ENCODE peak calls at places on chromosomes 4 and X, in six cellular contexts. One of them, this sample, is unnamed.
A peak's percentile ranks its signal among the peaks of the same experiment; 100 is the strongest.

GRCh38 chr4:64617813-64618212 is 208.6 kb upstream of the TECRL start:
- DNase-seq in lower lobe of right lung: no peak
- DNase-seq in endodermal cell: no peak
- DNase-seq in left ventricle myocardium inferior: no peak
- DNase-seq in dorsolateral prefrontal cortex: no peak
- DNase-seq in choroid plexus epithelial cell: no peak
- DNase-seq in this sample: no peak

GRCh38 chr4:73606465-73606974 is 13.7 kb downstream of the RASSF6 start:
- DNase-seq in lower lobe of right lung: no peak
- DNase-seq in dorsolateral prefrontal cortex: no peak
- DNase-seq in choroid plexus epithelial cell: no peak
- DNase-seq in endodermal cell: no peak
- DNase-seq in left ventricle myocardium inferior: no peak
- DNase-seq in this sample: no peak

GRCh38 chrX:68693481-68694410 is 46.3 kb downstream of the STARD8 start:
- DNase-seq in dorsolateral prefrontal cortex: peak; percentile 26
- DNase-seq in endodermal cell: peak; percentile 93
- DNase-seq in left ventricle myocardium inferior: peak; percentile 86
- DNase-seq in choroid plexus epithelial cell: peak; percentile 31
- DNase-seq in lower lobe of right lung: peak; percentile 85
- DNase-seq in this sample: peak; percentile 71

GRCh38 chrX:38379088-38379487 is 26.7 kb downstream of the OTC start:
- DNase-seq in left ventricle myocardium inferior: no peak
- DNase-seq in dorsolateral prefrontal cortex: no peak
- DNase-seq in lower lobe of right lung: no peak
- DNase-seq in choroid plexus epithelial cell: peak; percentile 7
- DNase-seq in endodermal cell: no peak
- DNase-seq in this sample: no peak

GRCh38 chr4:80026080-80026479 is 46.9 kb downstream of the ANTXR2 start:
- DNase-seq in choroid plexus epithelial cell: no peak
- DNase-seq in left ventricle myocardium inferior: no peak
- DNase-seq in lower lobe of right lung: no peak
- DNase-seq in dorsolateral prefrontal cortex: no peak
- DNase-seq in endodermal cell: no peak
- DNase-seq in this sample: no peak

GRCh38 chr4:6905501-6905900 is 4.1 kb upstream of the TBC1D14 start:
- DNase-seq in lower lobe of right lung: no peak
- DNase-seq in endodermal cell: no peak
- DNase-seq in dorsolateral prefrontal cortex: no peak
- DNase-seq in left ventricle myocardium inferior: no peak
- DNase-seq in choroid plexus epithelial cell: no peak
- DNase-seq in this sample: peak; percentile 37

GRCh38 chrX:23779025-23779424 is 3.9 kb upstream of the SAT1 start:
- DNase-seq in left ventricle myocardium inferior: no peak
- DNase-seq in lower lobe of right lung: no peak
- DNase-seq in choroid plexus epithelial cell: peak; percentile 39
- DNase-seq in endodermal cell: no peak
- DNase-seq in dorsolateral prefrontal cortex: no peak
- DNase-seq in this sample: no peak

GRCh38 chr4:36549256-36549655 is 267.8 kb downstream of the DTHD1 start:
- DNase-seq in dorsolateral prefrontal cortex: no peak
- DNase-seq in left ventricle myocardium inferior: no peak
- DNase-seq in lower lobe of right lung: no peak
- DNase-seq in choroid plexus epithelial cell: no peak
- DNase-seq in endodermal cell: no peak
- DNase-seq in this sample: no peak

GRCh38 chrX:29813174-29813573 is 402.2 kb upstream of the MAGEB2 start:
- DNase-seq in dorsolateral prefrontal cortex: no peak
- DNase-seq in left ventricle myocardium inferior: no peak
- DNase-seq in choroid plexus epithelial cell: no peak
- DNase-seq in lower lobe of right lung: no peak
- DNase-seq in endodermal cell: no peak
- DNase-seq in this sample: no peak

GRCh38 chrX:119488749-119489148 is 20.5 kb downstream of the SLC25A5 start:
- DNase-seq in left ventricle myocardium inferior: no peak
- DNase-seq in choroid plexus epithelial cell: peak; percentile 58
- DNase-seq in dorsolateral prefrontal cortex: no peak
- DNase-seq in endodermal cell: peak; percentile 75
- DNase-seq in lower lobe of right lung: peak; percentile 47
- DNase-seq in this sample: peak; percentile 61

GRCh38 chr4:113556382-113557134 is 205.0 kb downstream of the CAMK2D start:
- DNase-seq in endodermal cell: no peak
- DNase-seq in choroid plexus epithelial cell: no peak
- DNase-seq in lower lobe of right lung: peak; percentile 40
- DNase-seq in left ventricle myocardium inferior: no peak
- DNase-seq in dorsolateral prefrontal cortex: no peak
- DNase-seq in this sample: no peak

GRCh38 chrX:97199501-97199900 is 315.8 kb downstream of the RPA4 start:
- DNase-seq in left ventricle myocardium inferior: no peak
- DNase-seq in endodermal cell: no peak
- DNase-seq in lower lobe of right lung: no peak
- DNase-seq in choroid plexus epithelial cell: peak; percentile 71
- DNase-seq in dorsolateral prefrontal cortex: no peak
- DNase-seq in this sample: no peak

GRCh38 chr4:150769235-150769634 is 187.3 kb downstream of the MAB21L2 start:
- DNase-seq in choroid plexus epithelial cell: peak; percentile 71
- DNase-seq in left ventricle myocardium inferior: no peak
- DNase-seq in lower lobe of right lung: no peak
- DNase-seq in dorsolateral prefrontal cortex: no peak
- DNase-seq in endodermal cell: no peak
- DNase-seq in this sample: no peak

GRCh38 chr4:183636488-183636887 is 22.5 kb downstream of the RWDD4 start:
- DNase-seq in endodermal cell: peak; percentile 51
- DNase-seq in choroid plexus epithelial cell: peak; percentile 62
- DNase-seq in lower lobe of right lung: no peak
- DNase-seq in left ventricle myocardium inferior: no peak
- DNase-seq in dorsolateral prefrontal cortex: no peak
- DNase-seq in this sample: no peak

GRCh38 chr4:183635737-183636136 is 23.2 kb downstream of the RWDD4 start:
- DNase-seq in dorsolateral prefrontal cortex: no peak
- DNase-seq in left ventricle myocardium inferior: no peak
- DNase-seq in endodermal cell: no peak
- DNase-seq in choroid plexus epithelial cell: peak; percentile 36
- DNase-seq in lower lobe of right lung: no peak
- DNase-seq in this sample: no peak

GRCh38 chr4:183638436-183638835 is 20.5 kb downstream of the RWDD4 start:
- DNase-seq in choroid plexus epithelial cell: peak; percentile 47
- DNase-seq in endodermal cell: no peak
- DNase-seq in lower lobe of right lung: no peak
- DNase-seq in left ventricle myocardium inferior: no peak
- DNase-seq in dorsolateral prefrontal cortex: no peak
- DNase-seq in this sample: no peak

GRCh38 chr4:183636923-183637322 is 22.1 kb downstream of the RWDD4 start:
- DNase-seq in left ventricle myocardium inferior: no peak
- DNase-seq in endodermal cell: no peak
- DNase-seq in lower lobe of right lung: no peak
- DNase-seq in choroid plexus epithelial cell: peak; percentile 69
- DNase-seq in dorsolateral prefrontal cortex: no peak
- DNase-seq in this sample: no peak

DNA sequence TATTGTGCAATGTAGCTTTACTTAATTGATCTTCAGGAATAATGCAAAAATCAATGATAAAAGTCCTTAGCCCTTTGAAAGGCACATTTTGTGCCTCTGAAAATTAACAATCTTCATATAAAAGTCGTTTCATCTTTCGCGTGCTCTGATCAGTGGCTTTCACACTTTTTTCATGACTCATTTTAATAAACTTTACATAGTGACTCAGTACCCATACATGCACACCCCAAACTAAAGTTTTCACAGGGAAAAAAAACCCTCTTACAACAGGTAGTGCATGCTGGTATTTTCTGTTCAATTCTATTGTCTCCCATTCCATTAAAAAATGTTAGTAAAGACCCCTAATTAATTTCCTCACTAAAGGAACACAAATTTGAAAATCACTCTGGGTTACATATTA is 21.5 kb downstream of the RWDD4 start:
- DNase-seq in dorsolateral prefrontal cortex: no peak
- DNase-seq in lower lobe of right lung: no peak
- DNase-seq in left ventricle myocardium inferior: no peak
- DNase-seq in endodermal cell: no peak
- DNase-seq in choroid plexus epithelial cell: peak; percentile 53
- DNase-seq in this sample: no peak
- H3K4me3 ChIP-seq in dorsolateral prefrontal cortex: no peak overlapping the region
- H3K4me3 ChIP-seq in lower lobe of right lung: no peak overlapping the region
- H3K4me3 ChIP-seq in left ventricle myocardium inferior: no peak overlapping the region
- H3K4me3 ChIP-seq in endodermal cell: no peak overlapping the region
- H3K4me3 ChIP-seq in choroid plexus epithelial cell: no peak overlapping the region
- H3K4me3 ChIP-seq in this sample: no peak overlapping the region

GRCh38 chr4:72568959-72569718 is at the start of gene ADAMTS3:
- DNase-seq in dorsolateral prefrontal cortex: no peak
- DNase-seq in lower lobe of right lung: peak; percentile 69
- DNase-seq in choroid plexus epithelial cell: peak; percentile 74
- DNase-seq in endodermal cell: peak; percentile 94
- DNase-seq in left ventricle myocardium inferior: peak; percentile 62
- DNase-seq in this sample: peak; percentile 90

GRCh38 chr4:72566573-72566972 is 2.4 kb downstream of the ADAMTS3 start:
- DNase-seq in lower lobe of right lung: no peak
- DNase-seq in endodermal cell: no peak
- DNase-seq in choroid plexus epithelial cell: no peak
- DNase-seq in dorsolateral prefrontal cortex: no peak
- DNase-seq in left ventricle myocardium inferior: no peak
- DNase-seq in this sample: no peak

GRCh38 chr4:72567036-72567435 is 2.0 kb downstream of the ADAMTS3 start:
- DNase-seq in choroid plexus epithelial cell: no peak
- DNase-seq in dorsolateral prefrontal cortex: no peak
- DNase-seq in lower lobe of right lung: no peak
- DNase-seq in left ventricle myocardium inferior: no peak
- DNase-seq in endodermal cell: no peak
- DNase-seq in this sample: no peak

GRCh38 chr4:72569719-72570235 is 756 bp upstream of the ADAMTS3 start:
- DNase-seq in endodermal cell: no peak
- DNase-seq in dorsolateral prefrontal cortex: no peak
- DNase-seq in lower lobe of right lung: no peak
- DNase-seq in choroid plexus epithelial cell: peak; percentile 37
- DNase-seq in left ventricle myocardium inferior: no peak
- DNase-seq in this sample: no peak

DNA sequence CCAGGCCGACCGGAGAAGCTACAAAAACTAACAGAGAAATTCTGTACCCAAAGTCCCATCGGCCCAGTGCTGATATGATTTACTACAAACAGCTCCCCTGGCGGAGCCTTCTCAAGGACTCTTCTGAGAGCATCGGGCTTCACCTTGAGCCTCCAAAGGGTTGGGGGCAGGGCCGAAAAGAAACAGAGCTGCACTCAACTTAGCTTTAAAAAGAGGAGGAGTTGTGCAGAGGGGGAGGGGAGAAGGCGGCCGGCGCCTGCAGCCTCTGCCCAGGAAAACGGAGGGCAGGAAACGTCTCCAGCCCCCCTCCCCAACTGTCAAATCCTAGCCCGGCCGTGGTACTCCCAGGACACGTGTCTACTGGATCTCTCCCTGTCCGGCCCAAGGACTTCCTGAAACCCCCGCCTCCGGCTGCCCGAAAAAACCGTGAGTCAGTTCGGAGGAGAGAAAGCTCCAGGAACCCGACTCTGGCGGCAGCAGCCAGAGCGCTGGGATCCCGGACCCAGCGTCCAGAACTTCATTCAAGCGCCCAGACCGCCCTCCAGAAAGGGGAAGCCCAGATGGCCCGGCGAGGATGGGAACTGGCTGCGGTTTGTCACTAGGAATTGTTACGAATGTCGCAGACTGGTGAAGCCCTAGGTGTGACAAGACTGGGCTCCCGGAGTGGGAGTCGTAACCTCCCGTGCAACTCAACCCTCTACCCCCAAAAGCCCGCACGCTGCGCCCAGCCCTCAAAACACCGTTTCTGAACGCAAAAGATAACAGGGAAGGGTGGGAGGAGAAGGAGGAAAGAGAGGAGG is 1.0 kb downstream of the ADAMTS3 start:
- DNase-seq in dorsolateral prefrontal cortex: peak; percentile 22
- DNase-seq in left ventricle myocardium inferior: peak; percentile 40
- DNase-seq in choroid plexus epithelial cell: peak; percentile 93
- DNase-seq in endodermal cell: peak; percentile 94
- DNase-seq in lower lobe of right lung: peak; percentile 78
- DNase-seq in this sample: peak; percentile 79
- H3K4me3 ChIP-seq in dorsolateral prefrontal cortex: peak overlapping the region; percentile 62
- H3K4me3 ChIP-seq in left ventricle myocardium inferior: peak overlapping the region; percentile 74
- H3K4me3 ChIP-seq in choroid plexus epithelial cell: peak overlapping the region; percentile 66
- H3K4me3 ChIP-seq in endodermal cell: peak overlapping the region; percentile 89
- H3K4me3 ChIP-seq in lower lobe of right lung: peak overlapping the region; percentile 65
- H3K4me3 ChIP-seq in this sample: peak overlapping the region; percentile 88

GRCh38 chrX:64977051-64977450 is 801 bp upstream of the ZC4H2 start:
- DNase-seq in endodermal cell: no peak
- DNase-seq in dorsolateral prefrontal cortex: no peak
- DNase-seq in choroid plexus epithelial cell: no peak
- DNase-seq in lower lobe of right lung: no peak
- DNase-seq in left ventricle myocardium inferior: no peak
- DNase-seq in this sample: no peak
- H3K4me3 ChIP-seq in endodermal cell: peak overlapping the region; percentile 95
- H3K4me3 ChIP-seq in dorsolateral prefrontal cortex: peak overlapping the region; percentile 56
- H3K4me3 ChIP-seq in choroid plexus epithelial cell: peak overlapping the region; percentile 64
- H3K4me3 ChIP-seq in lower lobe of right lung: peak overlapping the region; percentile 64
- H3K4me3 ChIP-seq in left ventricle myocardium inferior: peak overlapping the region; percentile 72
- H3K4me3 ChIP-seq in this sample: no peak overlapping the region

GRCh38 chrX:107628662-107629532 is 587 bp downstream of the PRPS1 start:
- DNase-seq in lower lobe of right lung: peak; percentile 46
- DNase-seq in choroid plexus epithelial cell: peak; percentile 23
- DNase-seq in left ventricle myocardium inferior: peak; percentile 13
- DNase-seq in dorsolateral prefrontal cortex: no peak
- DNase-seq in endodermal cell: peak; percentile 80
- DNase-seq in this sample: peak; percentile 30

GRCh38 chrX:107629533-107629909 is 1.2 kb downstream of the PRPS1 start:
- DNase-seq in choroid plexus epithelial cell: peak; percentile 53
- DNase-seq in lower lobe of right lung: no peak
- DNase-seq in dorsolateral prefrontal cortex: no peak
- DNase-seq in endodermal cell: peak; percentile 52
- DNase-seq in left ventricle myocardium inferior: no peak
- DNase-seq in this sample: peak; percentile 15

GRCh38 chrX:107632291-107632690 is 4.0 kb downstream of the PRPS1 start:
- DNase-seq in endodermal cell: no peak
- DNase-seq in lower lobe of right lung: no peak
- DNase-seq in choroid plexus epithelial cell: no peak
- DNase-seq in left ventricle myocardium inferior: no peak
- DNase-seq in dorsolateral prefrontal cortex: no peak
- DNase-seq in this sample: no peak

GRCh38 chrX:107627792-107628661 is at the start of gene PRPS1:
- DNase-seq in lower lobe of right lung: peak; percentile 93
- DNase-seq in left ventricle myocardium inferior: peak; percentile 89
- DNase-seq in dorsolateral prefrontal cortex: peak; percentile 66
- DNase-seq in endodermal cell: peak; percentile 99
- DNase-seq in choroid plexus epithelial cell: peak; percentile 94
- DNase-seq in this sample: peak; percentile 90

DNA sequence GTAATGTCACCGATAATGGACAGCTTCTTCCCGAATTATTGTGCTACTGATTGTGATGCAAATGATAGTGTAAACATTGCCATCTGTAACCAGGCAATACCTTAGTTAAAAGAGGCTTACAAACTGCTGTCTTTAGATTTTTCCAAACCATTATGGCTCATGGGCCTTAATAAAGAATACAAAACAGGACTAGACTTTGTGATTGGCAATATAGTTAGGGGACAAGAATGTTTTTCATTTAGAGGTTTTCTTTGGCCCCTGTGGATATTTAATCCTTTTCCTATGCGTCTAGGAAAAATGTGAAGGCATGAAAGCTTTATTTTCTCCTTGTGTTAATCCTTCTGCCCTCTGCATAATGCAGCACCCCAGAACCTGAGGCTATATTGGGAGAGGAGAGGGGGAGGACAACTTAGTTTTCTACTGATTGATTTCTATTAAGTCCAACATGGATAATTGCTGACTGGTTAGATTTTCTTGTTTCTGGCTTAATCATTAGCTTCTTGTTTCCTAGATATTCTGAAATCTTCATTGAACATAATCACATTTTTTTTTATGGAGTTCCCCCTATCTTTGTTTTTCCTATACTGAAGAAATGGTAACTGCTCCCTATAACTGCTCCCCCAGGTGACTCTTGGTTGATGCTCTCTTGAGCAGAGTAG is 1.9 kb downstream of the PRPS1 start:
- DNase-seq in choroid plexus epithelial cell: no peak
- DNase-seq in lower lobe of right lung: no peak
- DNase-seq in endodermal cell: no peak
- DNase-seq in dorsolateral prefrontal cortex: no peak
- DNase-seq in left ventricle myocardium inferior: no peak
- DNase-seq in this sample: no peak
- H3K4me3 ChIP-seq in choroid plexus epithelial cell: no peak overlapping the region
- H3K4me3 ChIP-seq in lower lobe of right lung: no peak overlapping the region
- H3K4me3 ChIP-seq in endodermal cell: peak overlapping the region; percentile 91
- H3K4me3 ChIP-seq in dorsolateral prefrontal cortex: peak overlapping the region; percentile 60
- H3K4me3 ChIP-seq in left ventricle myocardium inferior: peak overlapping the region; percentile 77
- H3K4me3 ChIP-seq in this sample: peak overlapping the region; percentile 85

This sample was measured in BE2C.